ENCODE peak calls at places on chromosomes 13 and 19, in four cellular contexts. C is H1, D is K562, X is GM12878. W is an unnamed sample.

GRCh38 chr19:4523306-4524110 is 5.2 kb upstream of the PLIN4 start:
- DNase-seq in C (peak), D (peak), X (no peak), W (peak)

GRCh38 chr19:54478677-54479266 is 5.7 kb upstream of the CDC42EP5 start:
- DNase-seq in C (peak), D (no peak), X (no peak), W (peak)

GRCh38 chr19:1288528-1289394 is 3.1 kb downstream of the EFNA2 start:
- DNase-seq in C (no peak), D (no peak), X (no peak), W (no peak)

GRCh38 chr13:31242342-31242741 is 42.6 kb downstream of the B3GLCT start:
- DNase-seq in C (no peak), D (no peak), X (no peak), W (no peak)

GRCh38 chr13:95605426-95606125 is 38.9 kb downstream of the DZIP1 start:
- DNase-seq in C (no peak), D (no peak), X (no peak), W (no peak)

GRCh38 chr19:5676711-5677110 is 3.6 kb downstream of the MICOS13 start:
- DNase-seq in C (no peak), D (no peak), X (no peak), W (no peak)

GRCh38 chr13:80562423-80562822 is 221.5 kb upstream of the SPRY2 start:
- DNase-seq in C (no peak), D (peak), X (no peak), W (no peak)

GRCh38 chr19:44051654-44052402 is at the start of gene ZNF223:
- DNase-seq in C (peak), D (peak), X (peak), W (peak)

GRCh38 chr19:40241809-40242384 is 15.4 kb upstream of the CCNP start:
- DNase-seq in C (no peak), D (no peak), X (no peak), W (no peak)

GRCh38 chr19:54492568-54492967 is 10.1 kb upstream of the LAIR2 start:
- DNase-seq in C (no peak), D (no peak), X (no peak), W (no peak)

GRCh38 chr13:47256618-47257017 is 359.8 kb upstream of the HTR2A start:
- DNase-seq in C (no peak), D (no peak), X (no peak), W (no peak)

GRCh38 chr13:25911020-25911419 is 140.8 kb downstream of the SHISA2 start:
- DNase-seq in C (no peak), D (no peak), X (no peak), W (no peak)

GRCh38 chr13:30819136-30819875 is 84.0 kb downstream of the ALOX5AP start:
- DNase-seq in C (no peak), D (no peak), X (no peak), W (no peak)

GRCh38 chr19:43624933-43625332 is 5.5 kb upstream of the ZNF428 start:
- DNase-seq in C (peak), D (peak), X (no peak), W (no peak)

GRCh38 chr13:33931397-33931987 is 113.5 kb downstream of the RFC3 start:
- DNase-seq in C (no peak), D (peak), X (peak), W (peak)

GRCh38 chr19:32691291-32691951 is at the start of gene NUDT19:
- DNase-seq in C (peak), D (peak), X (peak), W (peak)

GRCh38 chr13:71922191-71922590 is 55.2 kb upstream of the DACH1 start:
- DNase-seq in C (no peak), D (no peak), X (no peak), W (no peak)

GRCh38 chr19:42857544-42857867 is 22.0 kb downstream of the PSG1 start:
- DNase-seq in C (no peak), D (no peak), X (no peak), W (no peak)

GRCh38 chr13:70932511-70932910 is 824.3 kb upstream of the KLHL1 start:
- DNase-seq in C (no peak), D (no peak), X (no peak), W (no peak)

GRCh38 chr19:1133471-1133929 is 29.7 kb downstream of the GPX4 start:
- DNase-seq in C (peak), D (peak), X (peak), W (peak)

GRCh38 chr19:57348136-57348535 is 2.9 kb upstream of the ZNF304 start:
- DNase-seq in C (no peak), D (no peak), X (no peak), W (no peak)

GRCh38 chr13:57630661-57631606 is 610 bp upstream of the PCDH17 start:
- DNase-seq in C (peak), D (no peak), X (no peak), W (peak)

GRCh38 chr19:7739801-7740659 is 7.3 kb downstream of the CD209 start:
- DNase-seq in C (no peak), D (no peak), X (no peak), W (no peak)

GRCh38 chr19:40829205-40829604 is 21.0 kb downstream of the CYP2A6 start:
- DNase-seq in C (no peak), D (no peak), X (no peak), W (no peak)

GRCh38 chr19:41411682-41412265 is 14.2 kb downstream of the BCKDHA start:
- DNase-seq in C (no peak), D (no peak), X (no peak), W (no peak)

GRCh38 chr19:33410915-33411401 is 37.4 kb downstream of the CEBPG start:
- DNase-seq in C (no peak), D (no peak), X (no peak), W (no peak)

GRCh38 chr19:1000095-1000494 is at the start of gene GRIN3B:
- DNase-seq in C (peak), D (peak), X (no peak), W (peak)

GRCh38 chr13:36131931-36132297 is 732 bp upstream of the DCLK1 start:
- DNase-seq in C (no peak), D (no peak), X (no peak), W (no peak)

GRCh38 chr19:13604902-13605586 is 98.8 kb upstream of the CACNA1A start:
- DNase-seq in C (no peak), D (no peak), X (no peak), W (no peak)

GRCh38 chr19:18939922-18940775 is 868 bp downstream of the HOMER3 start:
- DNase-seq in C (peak), D (no peak), X (no peak), W (peak)

GRCh38 chr19:18941628-18942354 is 774 bp upstream of the HOMER3 start:
- DNase-seq in C (peak), D (no peak), X (no peak), W (peak)

GRCh38 chr19:18942692-18943091 is 1.7 kb upstream of the HOMER3 start:
- DNase-seq in C (no peak), D (no peak), X (no peak), W (no peak)

GRCh38 chr19:18939163-18939562 is 1.9 kb downstream of the HOMER3 start:
- DNase-seq in C (no peak), D (no peak), X (no peak), W (no peak)

DNA sequence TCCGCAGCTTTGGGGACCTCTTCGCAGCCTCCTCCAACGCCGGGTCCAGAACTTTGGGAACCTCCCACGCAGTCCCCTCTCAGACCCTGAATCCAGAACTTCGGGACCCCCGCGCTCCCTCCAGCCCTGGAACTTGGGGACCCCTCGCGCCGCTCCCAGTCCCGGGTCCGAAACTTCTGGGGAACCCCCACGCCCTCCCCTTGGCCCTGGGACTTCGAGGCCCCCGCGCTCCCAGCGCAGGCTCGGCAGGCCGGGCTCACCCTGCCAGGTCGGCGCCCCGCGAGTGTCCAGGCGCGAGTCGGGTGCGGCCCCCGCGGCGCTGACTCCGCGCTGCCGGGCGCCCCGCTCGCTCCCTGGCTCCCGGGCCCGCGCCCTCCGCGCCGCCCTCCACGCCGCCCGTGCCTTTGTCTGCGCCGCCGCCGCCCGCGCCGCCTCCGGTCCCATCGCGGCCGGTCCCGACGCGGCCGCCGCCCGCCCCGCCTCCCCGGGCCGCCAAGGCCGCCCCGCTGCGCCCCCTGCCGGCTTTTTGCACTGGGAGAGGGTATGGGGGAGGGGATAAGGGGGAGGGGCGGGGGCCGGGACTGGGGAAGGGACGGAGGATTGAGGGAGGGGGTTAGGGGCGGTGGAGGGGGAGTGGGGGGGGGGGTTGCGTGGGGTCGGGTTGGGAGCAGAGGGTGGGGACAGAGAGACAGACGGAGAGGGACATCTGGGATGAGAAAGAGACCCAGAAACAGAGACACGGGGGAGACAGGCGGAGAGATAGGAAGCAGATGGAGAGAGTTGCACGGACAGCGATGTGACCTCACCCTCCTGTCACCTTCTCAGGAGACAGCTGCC is at the start of gene HOMER3:
- DNase-seq in C (peak), D (peak), X (no peak), W (peak)
- TF ChIP-seq NRF1 in C (no peak), D (no peak), X (no peak), W (no peak)

DNA sequence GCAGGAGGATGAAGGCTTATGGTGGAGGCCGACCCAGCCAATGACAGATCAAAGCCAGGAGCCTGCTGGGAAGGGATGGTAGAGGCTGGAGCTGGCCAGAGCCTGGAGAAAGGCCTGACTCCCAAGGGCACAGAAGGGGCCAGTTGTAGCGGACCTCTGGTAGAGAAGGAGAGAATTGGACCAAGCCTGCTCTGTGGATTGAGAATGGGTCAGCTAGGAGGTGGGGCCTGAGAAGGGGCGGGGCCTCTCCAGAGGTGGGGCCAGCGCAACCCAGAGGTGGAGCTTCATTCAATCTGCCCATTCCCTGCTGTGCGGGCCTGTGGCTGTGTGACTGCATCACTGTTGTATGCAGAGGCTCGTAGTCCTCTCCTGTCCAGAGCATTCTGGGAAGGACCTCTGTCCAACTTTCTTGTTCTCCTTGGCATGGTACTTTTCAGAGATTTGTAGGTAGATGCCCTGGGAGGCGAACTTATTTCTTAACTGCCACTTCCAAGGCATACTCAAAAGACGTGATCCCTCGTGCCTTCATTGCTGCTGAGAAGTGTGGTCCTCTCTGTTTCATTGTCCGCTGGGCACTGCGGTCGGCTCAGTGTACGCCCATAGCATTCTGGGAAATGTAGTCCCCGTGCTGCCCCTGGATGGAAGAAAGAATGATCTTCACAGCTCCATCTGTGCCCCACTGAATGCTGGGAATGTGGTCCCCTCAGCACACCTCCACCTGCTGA is 6.7 kb downstream of the GRIN2D start:
- DNase-seq in C (peak), D (peak), X (no peak), W (peak)
- TF ChIP-seq NRF1 in C (no peak), D (peak), X (no peak), W (no peak)

GRCh38 chr13:41053384-41053826 is 7.9 kb upstream of the WBP4 start:
- DNase-seq in C (no peak), D (no peak), X (peak), W (no peak)

GRCh38 chr13:41056194-41056593 is 5.1 kb upstream of the WBP4 start:
- DNase-seq in C (no peak), D (no peak), X (no peak), W (no peak)

GRCh38 chr13:41054212-41054877 is 7.0 kb upstream of the WBP4 start:
- DNase-seq in C (no peak), D (no peak), X (peak), W (peak)

GRCh38 chr13:41056996-41057711 is 4.2 kb upstream of the WBP4 start:
- DNase-seq in C (no peak), D (no peak), X (no peak), W (no peak)

DNA sequence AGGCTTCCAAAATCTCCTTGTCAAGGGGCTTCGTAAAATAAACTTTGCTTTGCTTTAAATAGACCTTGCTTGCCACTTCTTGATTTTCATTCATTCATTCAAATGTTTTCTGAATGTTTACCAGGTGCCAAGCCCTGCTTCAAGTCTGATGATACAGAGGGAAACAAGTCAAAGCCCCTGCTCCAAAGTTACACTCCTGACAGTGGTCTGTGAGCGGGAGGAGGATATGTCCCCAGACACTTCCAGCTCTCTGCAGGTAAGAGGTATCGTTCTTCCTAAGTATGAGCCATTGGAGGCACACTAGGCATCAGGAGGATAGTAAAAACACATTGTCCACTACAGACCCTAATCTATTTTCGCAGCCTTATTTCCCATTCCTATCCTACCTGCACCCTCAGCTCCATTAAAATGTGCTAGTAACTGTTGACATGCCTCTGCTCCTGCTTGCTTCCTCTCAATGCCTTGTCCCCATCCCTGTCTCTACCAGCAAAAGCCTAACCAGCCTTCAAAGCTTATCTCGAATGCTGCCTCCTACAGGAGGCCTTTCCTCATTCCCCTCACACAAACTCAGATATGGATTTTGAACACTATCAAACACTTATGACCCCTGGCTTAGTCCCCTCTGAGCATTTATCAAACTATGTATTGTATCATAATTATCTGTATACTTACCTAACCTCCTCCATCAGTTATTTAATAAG is 6.2 kb upstream of the WBP4 start:
- DNase-seq in C (no peak), D (no peak), X (no peak), W (peak)
- TF ChIP-seq NRF1 in C (no peak), D (no peak), X (no peak), W (no peak)

DNA sequence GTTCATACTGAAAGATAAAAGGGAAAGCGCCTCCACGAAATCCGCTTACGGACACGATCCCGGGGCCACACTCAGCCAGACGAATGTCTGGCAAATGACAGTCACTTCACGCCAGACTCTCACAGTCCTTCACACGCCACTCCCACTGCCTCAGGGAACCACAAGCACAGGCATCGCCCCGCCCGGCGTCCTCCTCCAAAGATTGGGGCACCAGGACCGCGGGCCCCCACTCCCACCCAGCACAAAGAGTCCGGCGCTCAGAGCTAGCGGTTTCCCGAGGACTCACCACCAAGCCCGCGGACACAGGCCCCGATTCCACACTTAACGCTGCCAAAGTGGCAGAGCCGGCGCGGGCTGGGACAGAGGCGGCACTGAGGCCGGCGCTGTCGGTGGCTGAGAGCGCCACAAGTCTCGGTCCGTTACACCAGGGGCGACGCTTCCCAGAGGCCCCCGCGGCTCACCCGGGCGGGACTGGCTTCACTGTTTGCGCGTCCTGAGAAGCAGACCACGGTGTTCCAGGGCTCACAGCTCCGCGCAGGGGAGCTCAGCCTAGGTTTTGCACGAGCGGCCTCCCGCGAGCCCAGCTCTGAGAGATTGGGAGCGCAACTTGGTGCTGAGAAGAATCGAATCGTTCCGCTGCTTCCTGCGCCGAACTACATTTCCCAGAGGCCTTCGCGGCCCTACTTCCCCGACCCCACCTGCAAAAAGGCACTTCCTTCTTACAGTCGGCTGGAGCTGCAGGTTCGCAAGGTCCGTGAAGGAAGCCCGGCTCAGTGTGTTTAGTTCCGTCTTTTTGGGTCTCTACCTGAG is at the start of gene ZNF569:
- DNase-seq in C (peak), D (peak), X (peak), W (peak)
- TF ChIP-seq NRF1 in C (no peak), D (peak), X (no peak), W (no peak)

DNA sequence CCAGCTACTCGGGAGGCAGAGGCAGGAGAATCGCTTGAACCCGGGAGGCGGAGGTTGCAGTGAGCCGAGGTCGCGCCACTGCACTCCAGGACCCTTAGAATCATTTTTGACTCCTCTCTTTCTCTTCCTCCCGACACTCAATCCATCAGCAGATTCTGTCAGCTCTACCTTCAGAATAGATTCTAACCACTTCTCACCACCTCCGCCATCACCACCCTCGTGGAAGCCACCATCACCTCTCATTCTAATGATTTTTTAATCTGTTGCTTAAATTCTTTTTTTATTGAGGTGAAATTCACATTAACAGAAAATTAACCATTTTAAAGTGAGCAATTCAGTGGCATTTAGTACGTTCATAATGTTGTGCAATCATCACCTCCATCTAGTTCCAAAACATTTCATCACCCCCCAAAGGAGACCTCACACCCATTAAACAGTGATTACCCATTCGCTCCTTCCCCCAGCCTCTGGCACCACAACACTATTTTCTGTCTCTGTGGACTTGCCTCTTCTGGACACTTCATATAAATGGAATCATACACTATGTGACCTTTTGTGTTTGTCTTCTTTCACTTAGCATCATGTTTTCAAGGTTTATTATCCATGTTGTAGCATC is 5.0 kb upstream of the CCDC61 start:
- DNase-seq in C (no peak), D (no peak), X (no peak), W (no peak)
- TF ChIP-seq NRF1 in C (no peak), D (no peak), X (no peak), W (no peak)

GRCh38 chr13:41420146-41420545 is 37.2 kb upstream of the RGCC start:
- DNase-seq in C (no peak), D (no peak), X (no peak), W (no peak)

GRCh38 chr13:41418751-41419150 is 38.6 kb upstream of the RGCC start:
- DNase-seq in C (no peak), D (no peak), X (no peak), W (no peak)

GRCh38 chr13:41416276-41416675 is 41.1 kb upstream of the RGCC start:
- DNase-seq in C (no peak), D (no peak), X (no peak), W (no peak)

GRCh38 chr13:41413907-41414306 is 43.4 kb upstream of the RGCC start:
- DNase-seq in C (no peak), D (no peak), X (no peak), W (no peak)

DNA sequence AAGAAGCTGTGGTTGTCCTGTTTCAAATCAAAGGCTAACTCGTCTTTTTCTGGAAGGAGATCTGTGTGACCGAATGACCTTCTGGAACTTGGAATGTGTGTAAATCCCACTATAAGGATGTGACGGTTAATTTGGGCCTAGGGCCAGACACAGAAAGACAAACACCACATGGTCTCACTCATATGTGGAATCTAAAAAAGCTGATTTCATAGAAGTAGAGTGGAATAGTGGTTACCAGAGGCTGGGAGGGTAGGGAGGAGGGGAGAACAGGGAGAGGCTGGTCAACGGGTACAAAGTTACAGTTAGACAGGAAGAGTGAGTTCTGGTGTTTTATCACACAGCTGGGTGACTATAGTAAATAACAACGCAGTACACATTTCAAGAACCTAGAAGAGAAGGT is 39.3 kb upstream of the RGCC start:
- DNase-seq in C (no peak), D (no peak), X (no peak), W (no peak)
- TF ChIP-seq NRF1 in C (no peak), D (no peak), X (no peak), W (no peak)

GRCh38 chr13:28493740-28494536 is 990 bp downstream of the FLT1 start:
- DNase-seq in C (peak), D (no peak), X (no peak), W (peak)
- TF ChIP-seq NRF1 in C (no peak), D (no peak), X (no peak), W (no peak)